ENCODE peak calls at places on chromosomes 1 and 21, in five cellular contexts. One of them, this sample, is unnamed.

GRCh38 chr1:169044971-169045370 is 61.5 kb upstream of the ATP1B1 start:
- DNase-seq in stimulated activated CD8-positive, alpha-beta memory T cell treated with anti-CD3 and anti-CD28 coated beads, Interleukin-4, amount 100 ng/mL, for 4 hours: no peak
- DNase-seq in iris pigment epithelial cell: no peak
- DNase-seq in NCI-H446: no peak
- DNase-seq in thoracic aorta: no peak
- DNase-seq in this sample: no peak

GRCh38 chr21:45471229-45472052 is 66.5 kb downstream of the COL18A1 start:
- DNase-seq in iris pigment epithelial cell: peak
- DNase-seq in stimulated activated CD8-positive, alpha-beta memory T cell treated with anti-CD3 and anti-CD28 coated beads, Interleukin-4, amount 100 ng/mL, for 4 hours: no peak
- DNase-seq in thoracic aorta: no peak
- DNase-seq in NCI-H446: no peak
- DNase-seq in this sample: no peak

GRCh38 chr21:35026153-35026499 is 23.0 kb downstream of the RUNX1 start:
- DNase-seq in iris pigment epithelial cell: peak
- DNase-seq in thoracic aorta: no peak
- DNase-seq in stimulated activated CD8-positive, alpha-beta memory T cell treated with anti-CD3 and anti-CD28 coated beads, Interleukin-4, amount 100 ng/mL, for 4 hours: no peak
- DNase-seq in NCI-H446: no peak
- DNase-seq in this sample: no peak

GRCh38 chr1:73556270-73556669 is 641.7 kb downstream of the LRRIQ3 start:
- DNase-seq in stimulated activated CD8-positive, alpha-beta memory T cell treated with anti-CD3 and anti-CD28 coated beads, Interleukin-4, amount 100 ng/mL, for 4 hours: no peak
- DNase-seq in NCI-H446: no peak
- DNase-seq in iris pigment epithelial cell: no peak
- DNase-seq in thoracic aorta: no peak
- DNase-seq in this sample: no peak

GRCh38 chr1:240044620-240045019 is 47.1 kb upstream of the FMN2 start:
- DNase-seq in iris pigment epithelial cell: no peak
- DNase-seq in stimulated activated CD8-positive, alpha-beta memory T cell treated with anti-CD3 and anti-CD28 coated beads, Interleukin-4, amount 100 ng/mL, for 4 hours: no peak
- DNase-seq in NCI-H446: no peak
- DNase-seq in thoracic aorta: no peak
- DNase-seq in this sample: no peak

GRCh38 chr1:153032677-153033308 is 1.8 kb downstream of the SPRR1B start:
- DNase-seq in thoracic aorta: no peak
- DNase-seq in stimulated activated CD8-positive, alpha-beta memory T cell treated with anti-CD3 and anti-CD28 coated beads, Interleukin-4, amount 100 ng/mL, for 4 hours: no peak
- DNase-seq in iris pigment epithelial cell: peak
- DNase-seq in NCI-H446: no peak
- DNase-seq in this sample: peak

GRCh38 chr21:24444736-24445135 is 1162.5 kb downstream of the MRPL39 start:
- DNase-seq in NCI-H446: no peak
- DNase-seq in iris pigment epithelial cell: no peak
- DNase-seq in thoracic aorta: no peak
- DNase-seq in stimulated activated CD8-positive, alpha-beta memory T cell treated with anti-CD3 and anti-CD28 coated beads, Interleukin-4, amount 100 ng/mL, for 4 hours: no peak
- DNase-seq in this sample: no peak

GRCh38 chr1:111242805-111243523 is 15.5 kb downstream of the CHI3L2 start:
- DNase-seq in thoracic aorta: no peak
- DNase-seq in stimulated activated CD8-positive, alpha-beta memory T cell treated with anti-CD3 and anti-CD28 coated beads, Interleukin-4, amount 100 ng/mL, for 4 hours: no peak
- DNase-seq in NCI-H446: no peak
- DNase-seq in iris pigment epithelial cell: no peak
- DNase-seq in this sample: no peak

GRCh38 chr1:180953791-180954721 is 41.4 kb downstream of the KIAA1614 start:
- DNase-seq in iris pigment epithelial cell: peak
- DNase-seq in stimulated activated CD8-positive, alpha-beta memory T cell treated with anti-CD3 and anti-CD28 coated beads, Interleukin-4, amount 100 ng/mL, for 4 hours: peak
- DNase-seq in NCI-H446: no peak
- DNase-seq in thoracic aorta: no peak
- DNase-seq in this sample: no peak

GRCh38 chr1:58773406-58773840 is 10.4 kb downstream of the JUN start:
- DNase-seq in stimulated activated CD8-positive, alpha-beta memory T cell treated with anti-CD3 and anti-CD28 coated beads, Interleukin-4, amount 100 ng/mL, for 4 hours: no peak
- DNase-seq in iris pigment epithelial cell: peak
- DNase-seq in NCI-H446: no peak
- DNase-seq in thoracic aorta: peak
- DNase-seq in this sample: no peak

GRCh38 chr1:232699814-232700213 is 69.9 kb upstream of the SIPA1L2 start:
- DNase-seq in stimulated activated CD8-positive, alpha-beta memory T cell treated with anti-CD3 and anti-CD28 coated beads, Interleukin-4, amount 100 ng/mL, for 4 hours: no peak
- DNase-seq in thoracic aorta: no peak
- DNase-seq in NCI-H446: no peak
- DNase-seq in iris pigment epithelial cell: no peak
- DNase-seq in this sample: no peak

GRCh38 chr1:13992489-13993285 is 292.7 kb downstream of the PRDM2 start:
- DNase-seq in iris pigment epithelial cell: peak
- DNase-seq in NCI-H446: no peak
- DNase-seq in thoracic aorta: no peak
- DNase-seq in stimulated activated CD8-positive, alpha-beta memory T cell treated with anti-CD3 and anti-CD28 coated beads, Interleukin-4, amount 100 ng/mL, for 4 hours: no peak
- DNase-seq in this sample: no peak

GRCh38 chr1:161238039-161238473 is at the start of gene NR1I3:
- DNase-seq in iris pigment epithelial cell: no peak
- DNase-seq in NCI-H446: no peak
- DNase-seq in thoracic aorta: no peak
- DNase-seq in stimulated activated CD8-positive, alpha-beta memory T cell treated with anti-CD3 and anti-CD28 coated beads, Interleukin-4, amount 100 ng/mL, for 4 hours: no peak
- DNase-seq in this sample: no peak

GRCh38 chr1:213075725-213076124 is 24.7 kb downstream of the RPS6KC1 start:
- DNase-seq in iris pigment epithelial cell: no peak
- DNase-seq in stimulated activated CD8-positive, alpha-beta memory T cell treated with anti-CD3 and anti-CD28 coated beads, Interleukin-4, amount 100 ng/mL, for 4 hours: no peak
- DNase-seq in thoracic aorta: no peak
- DNase-seq in NCI-H446: no peak
- DNase-seq in this sample: no peak

GRCh38 chr21:27425574-27425973 is 458.7 kb upstream of the ADAMTS5 start:
- DNase-seq in thoracic aorta: no peak
- DNase-seq in stimulated activated CD8-positive, alpha-beta memory T cell treated with anti-CD3 and anti-CD28 coated beads, Interleukin-4, amount 100 ng/mL, for 4 hours: no peak
- DNase-seq in NCI-H446: no peak
- DNase-seq in iris pigment epithelial cell: peak
- DNase-seq in this sample: no peak

GRCh38 chr1:28751315-28752056 is 14.7 kb downstream of the YTHDF2 start:
- DNase-seq in thoracic aorta: no peak
- DNase-seq in iris pigment epithelial cell: peak
- DNase-seq in stimulated activated CD8-positive, alpha-beta memory T cell treated with anti-CD3 and anti-CD28 coated beads, Interleukin-4, amount 100 ng/mL, for 4 hours: no peak
- DNase-seq in NCI-H446: no peak
- DNase-seq in this sample: no peak

GRCh38 chr1:46183926-46184557 is 7.8 kb upstream of the P3R3URF start:
- DNase-seq in stimulated activated CD8-positive, alpha-beta memory T cell treated with anti-CD3 and anti-CD28 coated beads, Interleukin-4, amount 100 ng/mL, for 4 hours: no peak
- DNase-seq in thoracic aorta: no peak
- DNase-seq in NCI-H446: no peak
- DNase-seq in iris pigment epithelial cell: no peak
- DNase-seq in this sample: no peak

GRCh38 chr1:223454959-223455358 is 61.7 kb downstream of the CCDC185 start:
- DNase-seq in iris pigment epithelial cell: no peak
- DNase-seq in stimulated activated CD8-positive, alpha-beta memory T cell treated with anti-CD3 and anti-CD28 coated beads, Interleukin-4, amount 100 ng/mL, for 4 hours: no peak
- DNase-seq in thoracic aorta: no peak
- DNase-seq in NCI-H446: no peak
- DNase-seq in this sample: no peak

GRCh38 chr1:40830419-40830943 is 31.7 kb downstream of the CITED4 start:
- DNase-seq in stimulated activated CD8-positive, alpha-beta memory T cell treated with anti-CD3 and anti-CD28 coated beads, Interleukin-4, amount 100 ng/mL, for 4 hours: no peak
- DNase-seq in thoracic aorta: no peak
- DNase-seq in iris pigment epithelial cell: no peak
- DNase-seq in NCI-H446: no peak
- DNase-seq in this sample: no peak

GRCh38 chr1:216888721-216889120 is 165.5 kb upstream of the ESRRG start:
- DNase-seq in stimulated activated CD8-positive, alpha-beta memory T cell treated with anti-CD3 and anti-CD28 coated beads, Interleukin-4, amount 100 ng/mL, for 4 hours: no peak
- DNase-seq in iris pigment epithelial cell: no peak
- DNase-seq in NCI-H446: no peak
- DNase-seq in thoracic aorta: no peak
- DNase-seq in this sample: no peak

GRCh38 chr1:67735806-67736627 is 51.0 kb downstream of the GADD45A start:
- DNase-seq in iris pigment epithelial cell: peak
- DNase-seq in stimulated activated CD8-positive, alpha-beta memory T cell treated with anti-CD3 and anti-CD28 coated beads, Interleukin-4, amount 100 ng/mL, for 4 hours: no peak
- DNase-seq in thoracic aorta: peak
- DNase-seq in NCI-H446: no peak
- DNase-seq in this sample: peak

GRCh38 chr1:36008546-36009197 is 75.2 kb upstream of the TEKT2 start:
- DNase-seq in iris pigment epithelial cell: peak
- DNase-seq in thoracic aorta: no peak
- DNase-seq in NCI-H446: no peak
- DNase-seq in stimulated activated CD8-positive, alpha-beta memory T cell treated with anti-CD3 and anti-CD28 coated beads, Interleukin-4, amount 100 ng/mL, for 4 hours: no peak
- DNase-seq in this sample: no peak

This sample was measured in RWPE2.